ENCODE peak calls at places on chromosomes 4 and X, in seven cellular contexts. One of them, this sample, is unnamed.

GRCh38 chr4:153486281-153487151 is 20.4 kb downstream of the TMEM131L start:
- DNase-seq in SK-N-DZ: no peak
- DNase-seq in mammary epithelial cell: peak
- DNase-seq in NCI-H69: peak
- DNase-seq in activated gamma-delta T cell treated with Interleukin-2 at 50 U/mL for 16 hours: no peak
- DNase-seq in NCI-H1436 treated with DMSO at 0.1 percent for 48 hours: no peak
- DNase-seq in AG08395: peak
- DNase-seq in this sample: peak

GRCh38 chrX:1578511-1579173 is 12.8 kb upstream of the AKAP17A start:
- DNase-seq in activated gamma-delta T cell treated with Interleukin-2 at 50 U/mL for 16 hours: no peak
- DNase-seq in NCI-H69: no peak
- DNase-seq in SK-N-DZ: no peak
- DNase-seq in mammary epithelial cell: no peak
- DNase-seq in NCI-H1436 treated with DMSO at 0.1 percent for 48 hours: no peak
- DNase-seq in AG08395: no peak
- DNase-seq in this sample: no peak

GRCh38 chr4:16000708-16001483 is 37.9 kb upstream of the FGFBP2 start:
- DNase-seq in activated gamma-delta T cell treated with Interleukin-2 at 50 U/mL for 16 hours: no peak
- DNase-seq in SK-N-DZ: no peak
- DNase-seq in NCI-H69: no peak
- DNase-seq in AG08395: no peak
- DNase-seq in mammary epithelial cell: no peak
- DNase-seq in NCI-H1436 treated with DMSO at 0.1 percent for 48 hours: no peak
- DNase-seq in this sample: no peak

GRCh38 chr4:5881340-5881739 is 11.5 kb downstream of the CRMP1 start:
- DNase-seq in activated gamma-delta T cell treated with Interleukin-2 at 50 U/mL for 16 hours: no peak
- DNase-seq in mammary epithelial cell: no peak
- DNase-seq in NCI-H1436 treated with DMSO at 0.1 percent for 48 hours: no peak
- DNase-seq in NCI-H69: no peak
- DNase-seq in SK-N-DZ: no peak
- DNase-seq in AG08395: no peak
- DNase-seq in this sample: no peak

GRCh38 chr4:184636144-184636543 is 13.1 kb downstream of the CASP3 start:
- DNase-seq in mammary epithelial cell: no peak
- DNase-seq in NCI-H1436 treated with DMSO at 0.1 percent for 48 hours: no peak
- DNase-seq in AG08395: no peak
- DNase-seq in NCI-H69: no peak
- DNase-seq in SK-N-DZ: no peak
- DNase-seq in activated gamma-delta T cell treated with Interleukin-2 at 50 U/mL for 16 hours: no peak
- DNase-seq in this sample: no peak

GRCh38 chrX:65685112-65685511 is 17.7 kb downstream of the MSN start:
- DNase-seq in NCI-H1436 treated with DMSO at 0.1 percent for 48 hours: no peak
- DNase-seq in activated gamma-delta T cell treated with Interleukin-2 at 50 U/mL for 16 hours: no peak
- DNase-seq in AG08395: no peak
- DNase-seq in mammary epithelial cell: no peak
- DNase-seq in NCI-H69: no peak
- DNase-seq in SK-N-DZ: no peak
- DNase-seq in this sample: no peak

GRCh38 chr4:89549907-89550306 is 242.3 kb upstream of the GPRIN3 start:
- DNase-seq in mammary epithelial cell: peak
- DNase-seq in NCI-H69: no peak
- DNase-seq in SK-N-DZ: no peak
- DNase-seq in NCI-H1436 treated with DMSO at 0.1 percent for 48 hours: no peak
- DNase-seq in AG08395: no peak
- DNase-seq in activated gamma-delta T cell treated with Interleukin-2 at 50 U/mL for 16 hours: no peak
- DNase-seq in this sample: peak

GRCh38 chr4:120731561-120731960 is 191.0 kb downstream of the PRDM5 start:
- DNase-seq in activated gamma-delta T cell treated with Interleukin-2 at 50 U/mL for 16 hours: no peak
- DNase-seq in SK-N-DZ: no peak
- DNase-seq in AG08395: peak
- DNase-seq in mammary epithelial cell: no peak
- DNase-seq in NCI-H1436 treated with DMSO at 0.1 percent for 48 hours: no peak
- DNase-seq in NCI-H69: no peak
- DNase-seq in this sample: peak

GRCh38 chrX:40100537-40101429 is 3.0 kb upstream of the BCOR start:
- DNase-seq in mammary epithelial cell: no peak
- DNase-seq in SK-N-DZ: no peak
- DNase-seq in activated gamma-delta T cell treated with Interleukin-2 at 50 U/mL for 16 hours: no peak
- DNase-seq in NCI-H69: no peak
- DNase-seq in NCI-H1436 treated with DMSO at 0.1 percent for 48 hours: no peak
- DNase-seq in AG08395: no peak
- DNase-seq in this sample: no peak

GRCh38 chr4:173420324-173420752 is 21.4 kb upstream of the SCRG1 start:
- DNase-seq in NCI-H69: peak
- DNase-seq in mammary epithelial cell: no peak
- DNase-seq in NCI-H1436 treated with DMSO at 0.1 percent for 48 hours: peak
- DNase-seq in activated gamma-delta T cell treated with Interleukin-2 at 50 U/mL for 16 hours: no peak
- DNase-seq in SK-N-DZ: peak
- DNase-seq in AG08395: peak
- DNase-seq in this sample: peak

GRCh38 chr4:16609170-16609758 is 289.2 kb downstream of the LDB2 start:
- DNase-seq in mammary epithelial cell: no peak
- DNase-seq in NCI-H1436 treated with DMSO at 0.1 percent for 48 hours: no peak
- DNase-seq in NCI-H69: no peak
- DNase-seq in SK-N-DZ: peak
- DNase-seq in AG08395: no peak
- DNase-seq in activated gamma-delta T cell treated with Interleukin-2 at 50 U/mL for 16 hours: no peak
- DNase-seq in this sample: no peak

GRCh38 chr4:111854494-111855087 is 290.7 kb upstream of the FAM241A start:
- DNase-seq in activated gamma-delta T cell treated with Interleukin-2 at 50 U/mL for 16 hours: no peak
- DNase-seq in AG08395: peak
- DNase-seq in NCI-H69: peak
- DNase-seq in NCI-H1436 treated with DMSO at 0.1 percent for 48 hours: no peak
- DNase-seq in SK-N-DZ: peak
- DNase-seq in mammary epithelial cell: peak
- DNase-seq in this sample: peak

GRCh38 chrX:56995271-56995994 is at the start of gene SPIN3:
- DNase-seq in mammary epithelial cell: peak
- DNase-seq in activated gamma-delta T cell treated with Interleukin-2 at 50 U/mL for 16 hours: peak
- DNase-seq in NCI-H1436 treated with DMSO at 0.1 percent for 48 hours: no peak
- DNase-seq in SK-N-DZ: peak
- DNase-seq in NCI-H69: peak
- DNase-seq in AG08395: peak
- DNase-seq in this sample: peak

GRCh38 chrX:97027384-97027922 is 143.7 kb downstream of the RPA4 start:
- DNase-seq in NCI-H69: peak
- DNase-seq in SK-N-DZ: no peak
- DNase-seq in activated gamma-delta T cell treated with Interleukin-2 at 50 U/mL for 16 hours: no peak
- DNase-seq in mammary epithelial cell: no peak
- DNase-seq in NCI-H1436 treated with DMSO at 0.1 percent for 48 hours: no peak
- DNase-seq in AG08395: no peak
- DNase-seq in this sample: no peak

GRCh38 chr4:3868146-3868840 is 102.1 kb downstream of the ADRA2C start:
- DNase-seq in NCI-H69: no peak
- DNase-seq in NCI-H1436 treated with DMSO at 0.1 percent for 48 hours: no peak
- DNase-seq in AG08395: peak
- DNase-seq in activated gamma-delta T cell treated with Interleukin-2 at 50 U/mL for 16 hours: no peak
- DNase-seq in mammary epithelial cell: no peak
- DNase-seq in SK-N-DZ: no peak
- DNase-seq in this sample: no peak

GRCh38 chr4:157664726-157665125 is 444.2 kb downstream of the GRIA2 start:
- DNase-seq in SK-N-DZ: no peak
- DNase-seq in NCI-H1436 treated with DMSO at 0.1 percent for 48 hours: no peak
- DNase-seq in AG08395: peak
- DNase-seq in mammary epithelial cell: peak
- DNase-seq in activated gamma-delta T cell treated with Interleukin-2 at 50 U/mL for 16 hours: no peak
- DNase-seq in NCI-H69: no peak
- DNase-seq in this sample: peak

GRCh38 chr4:25303578-25303977 is 9.0 kb upstream of the ZCCHC4 start:
- DNase-seq in mammary epithelial cell: no peak
- DNase-seq in SK-N-DZ: no peak
- DNase-seq in activated gamma-delta T cell treated with Interleukin-2 at 50 U/mL for 16 hours: no peak
- DNase-seq in NCI-H1436 treated with DMSO at 0.1 percent for 48 hours: no peak
- DNase-seq in AG08395: no peak
- DNase-seq in NCI-H69: no peak
- DNase-seq in this sample: no peak

GRCh38 chr4:7411491-7411890 is 23.2 kb downstream of the PSAPL1 start:
- DNase-seq in SK-N-DZ: no peak
- DNase-seq in AG08395: no peak
- DNase-seq in NCI-H69: no peak
- DNase-seq in NCI-H1436 treated with DMSO at 0.1 percent for 48 hours: no peak
- DNase-seq in activated gamma-delta T cell treated with Interleukin-2 at 50 U/mL for 16 hours: no peak
- DNase-seq in mammary epithelial cell: no peak
- DNase-seq in this sample: no peak

GRCh38 chr4:153207561-153207960 is 3.3 kb downstream of the TRIM2 start:
- DNase-seq in NCI-H1436 treated with DMSO at 0.1 percent for 48 hours: no peak
- DNase-seq in AG08395: peak
- DNase-seq in NCI-H69: no peak
- DNase-seq in mammary epithelial cell: no peak
- DNase-seq in activated gamma-delta T cell treated with Interleukin-2 at 50 U/mL for 16 hours: no peak
- DNase-seq in SK-N-DZ: peak
- DNase-seq in this sample: no peak

GRCh38 chrX:43655151-43655676 is 885 bp upstream of the MAOA start:
- DNase-seq in mammary epithelial cell: peak
- DNase-seq in AG08395: peak
- DNase-seq in NCI-H69: peak
- DNase-seq in NCI-H1436 treated with DMSO at 0.1 percent for 48 hours: no peak
- DNase-seq in SK-N-DZ: peak
- DNase-seq in activated gamma-delta T cell treated with Interleukin-2 at 50 U/mL for 16 hours: peak
- DNase-seq in this sample: peak

GRCh38 chrX:15820106-15821073 is 30.1 kb downstream of the ZRSR2 start:
- DNase-seq in SK-N-DZ: no peak
- DNase-seq in AG08395: no peak
- DNase-seq in NCI-H1436 treated with DMSO at 0.1 percent for 48 hours: no peak
- DNase-seq in NCI-H69: no peak
- DNase-seq in activated gamma-delta T cell treated with Interleukin-2 at 50 U/mL for 16 hours: no peak
- DNase-seq in mammary epithelial cell: no peak
- DNase-seq in this sample: no peak

GRCh38 chrX:147741776-147742175 is 169.9 kb upstream of the FMR1 start:
- DNase-seq in AG08395: no peak
- DNase-seq in SK-N-DZ: no peak
- DNase-seq in NCI-H69: no peak
- DNase-seq in mammary epithelial cell: no peak
- DNase-seq in activated gamma-delta T cell treated with Interleukin-2 at 50 U/mL for 16 hours: no peak
- DNase-seq in NCI-H1436 treated with DMSO at 0.1 percent for 48 hours: no peak
- DNase-seq in this sample: no peak

GRCh38 chrX:43467608-43468234 is 188.4 kb upstream of the MAOA start:
- DNase-seq in mammary epithelial cell: no peak
- DNase-seq in SK-N-DZ: no peak
- DNase-seq in NCI-H69: no peak
- DNase-seq in AG08395: no peak
- DNase-seq in activated gamma-delta T cell treated with Interleukin-2 at 50 U/mL for 16 hours: no peak
- DNase-seq in NCI-H1436 treated with DMSO at 0.1 percent for 48 hours: no peak
- DNase-seq in this sample: no peak

GRCh38 chr4:142846729-142847606 is 867 bp upstream of the INPP4B start:
- DNase-seq in AG08395: no peak
- DNase-seq in NCI-H1436 treated with DMSO at 0.1 percent for 48 hours: no peak
- DNase-seq in SK-N-DZ: peak
- DNase-seq in NCI-H69: peak
- DNase-seq in activated gamma-delta T cell treated with Interleukin-2 at 50 U/mL for 16 hours: peak
- DNase-seq in mammary epithelial cell: peak
- DNase-seq in this sample: peak

GRCh38 chrX:4268676-4269075 is 555.2 kb upstream of the PRKX start:
- DNase-seq in NCI-H69: peak
- DNase-seq in activated gamma-delta T cell treated with Interleukin-2 at 50 U/mL for 16 hours: no peak
- DNase-seq in mammary epithelial cell: no peak
- DNase-seq in AG08395: no peak
- DNase-seq in NCI-H1436 treated with DMSO at 0.1 percent for 48 hours: no peak
- DNase-seq in SK-N-DZ: no peak
- DNase-seq in this sample: no peak

GRCh38 chrX:72713130-72713529 is 976 bp downstream of the PHKA1 start:
- DNase-seq in SK-N-DZ: no peak
- DNase-seq in mammary epithelial cell: peak
- DNase-seq in activated gamma-delta T cell treated with Interleukin-2 at 50 U/mL for 16 hours: no peak
- DNase-seq in NCI-H69: peak
- DNase-seq in NCI-H1436 treated with DMSO at 0.1 percent for 48 hours: no peak
- DNase-seq in AG08395: no peak
- DNase-seq in this sample: peak

GRCh38 chr4:33980361-33980760 is 2264.0 kb downstream of the ARAP2 start:
- DNase-seq in activated gamma-delta T cell treated with Interleukin-2 at 50 U/mL for 16 hours: no peak
- DNase-seq in AG08395: no peak
- DNase-seq in mammary epithelial cell: no peak
- DNase-seq in SK-N-DZ: no peak
- DNase-seq in NCI-H69: no peak
- DNase-seq in NCI-H1436 treated with DMSO at 0.1 percent for 48 hours: no peak
- DNase-seq in this sample: no peak

GRCh38 chrX:153306527-153307115 is 14.9 kb downstream of the PNMA6F start:
- DNase-seq in NCI-H1436 treated with DMSO at 0.1 percent for 48 hours: no peak
- DNase-seq in NCI-H69: no peak
- DNase-seq in mammary epithelial cell: no peak
- DNase-seq in AG08395: no peak
- DNase-seq in activated gamma-delta T cell treated with Interleukin-2 at 50 U/mL for 16 hours: no peak
- DNase-seq in SK-N-DZ: no peak
- DNase-seq in this sample: no peak

GRCh38 chrX:154596290-154596929 is 11.5 kb downstream of the CTAG1A start:
- DNase-seq in AG08395: peak
- DNase-seq in SK-N-DZ: no peak
- DNase-seq in activated gamma-delta T cell treated with Interleukin-2 at 50 U/mL for 16 hours: no peak
- DNase-seq in mammary epithelial cell: peak
- DNase-seq in NCI-H69: no peak
- DNase-seq in NCI-H1436 treated with DMSO at 0.1 percent for 48 hours: no peak
- DNase-seq in this sample: peak

GRCh38 chr4:1572521-1572920 is 111.6 kb downstream of the FAM53A start:
- DNase-seq in NCI-H1436 treated with DMSO at 0.1 percent for 48 hours: no peak
- DNase-seq in NCI-H69: no peak
- DNase-seq in SK-N-DZ: no peak
- DNase-seq in activated gamma-delta T cell treated with Interleukin-2 at 50 U/mL for 16 hours: no peak
- DNase-seq in mammary epithelial cell: no peak
- DNase-seq in AG08395: no peak
- DNase-seq in this sample: no peak

GRCh38 chr4:69025191-69025998 is 70.9 kb upstream of the UGT2B7 start:
- DNase-seq in NCI-H1436 treated with DMSO at 0.1 percent for 48 hours: no peak
- DNase-seq in AG08395: no peak
- DNase-seq in activated gamma-delta T cell treated with Interleukin-2 at 50 U/mL for 16 hours: no peak
- DNase-seq in mammary epithelial cell: no peak
- DNase-seq in NCI-H69: peak
- DNase-seq in SK-N-DZ: no peak
- DNase-seq in this sample: peak

GRCh38 chr4:24519649-24520048 is 64.7 kb downstream of the DHX15 start:
- DNase-seq in mammary epithelial cell: no peak
- DNase-seq in NCI-H1436 treated with DMSO at 0.1 percent for 48 hours: no peak
- DNase-seq in activated gamma-delta T cell treated with Interleukin-2 at 50 U/mL for 16 hours: no peak
- DNase-seq in SK-N-DZ: no peak
- DNase-seq in AG08395: no peak
- DNase-seq in NCI-H69: no peak
- DNase-seq in this sample: peak

GRCh38 chrX:25941087-25941486 is 197.1 kb upstream of the MAGEB18 start:
- DNase-seq in NCI-H1436 treated with DMSO at 0.1 percent for 48 hours: no peak
- DNase-seq in AG08395: no peak
- DNase-seq in activated gamma-delta T cell treated with Interleukin-2 at 50 U/mL for 16 hours: no peak
- DNase-seq in SK-N-DZ: no peak
- DNase-seq in NCI-H69: no peak
- DNase-seq in mammary epithelial cell: peak
- DNase-seq in this sample: peak

GRCh38 chr4:23900636-23901035 is 10.8 kb upstream of the PPARGC1A start:
- DNase-seq in mammary epithelial cell: no peak
- DNase-seq in NCI-H1436 treated with DMSO at 0.1 percent for 48 hours: no peak
- DNase-seq in AG08395: no peak
- DNase-seq in NCI-H69: no peak
- DNase-seq in activated gamma-delta T cell treated with Interleukin-2 at 50 U/mL for 16 hours: no peak
- DNase-seq in SK-N-DZ: no peak
- DNase-seq in this sample: no peak

GRCh38 chrX:29662101-29662500 is 553.3 kb upstream of the MAGEB2 start:
- DNase-seq in SK-N-DZ: no peak
- DNase-seq in NCI-H69: no peak
- DNase-seq in AG08395: peak
- DNase-seq in activated gamma-delta T cell treated with Interleukin-2 at 50 U/mL for 16 hours: no peak
- DNase-seq in NCI-H1436 treated with DMSO at 0.1 percent for 48 hours: no peak
- DNase-seq in mammary epithelial cell: peak
- DNase-seq in this sample: peak

GRCh38 chr4:38612996-38613395 is 51.0 kb upstream of the KLF3 start:
- DNase-seq in AG08395: no peak
- DNase-seq in mammary epithelial cell: no peak
- DNase-seq in activated gamma-delta T cell treated with Interleukin-2 at 50 U/mL for 16 hours: no peak
- DNase-seq in SK-N-DZ: no peak
- DNase-seq in NCI-H69: peak
- DNase-seq in NCI-H1436 treated with DMSO at 0.1 percent for 48 hours: peak
- DNase-seq in this sample: peak

GRCh38 chrX:39854772-39855747 is 242.7 kb downstream of the BCOR start:
- DNase-seq in SK-N-DZ: no peak
- DNase-seq in AG08395: no peak
- DNase-seq in NCI-H69: peak
- DNase-seq in NCI-H1436 treated with DMSO at 0.1 percent for 48 hours: no peak
- DNase-seq in mammary epithelial cell: no peak
- DNase-seq in activated gamma-delta T cell treated with Interleukin-2 at 50 U/mL for 16 hours: peak
- DNase-seq in this sample: no peak

GRCh38 chrX:17689971-17690409 is 47.3 kb upstream of the SCML1 start:
- DNase-seq in NCI-H1436 treated with DMSO at 0.1 percent for 48 hours: no peak
- DNase-seq in mammary epithelial cell: peak
- DNase-seq in SK-N-DZ: peak
- DNase-seq in NCI-H69: peak
- DNase-seq in activated gamma-delta T cell treated with Interleukin-2 at 50 U/mL for 16 hours: peak
- DNase-seq in AG08395: peak
- DNase-seq in this sample: peak

This sample was measured in epithelial cell of esophagus.